ENCODE peak calls at places on chromosomes 1 and 21, in five cellular contexts. D is right cardiac atrium, Z is psoas muscle, B is mucosa of descending colon, R is heart left ventricle. K is an unnamed sample. For H3K4me1, the result is how much of the 10 kb centered on the place peaks cover.

GRCh38 chr21:40625991-40626390 is 221.0 kb downstream of the DSCAM start:
- DNase-seq in D (no peak), Z (no peak), B (no peak), R (no peak), K (no peak)

GRCh38 chr1:211420845-211421454 is 71.0 kb downstream of the RD3 start:
- DNase-seq in D (no peak), Z (no peak), B (no peak), R (no peak), K (no peak)

GRCh38 chr1:237320890-237321289 is 278.9 kb downstream of the RYR2 start:
- DNase-seq in D (no peak), Z (no peak), B (no peak), R (no peak), K (no peak)

GRCh38 chr1:161985301-161985825 is 38.3 kb downstream of the OLFML2B start:
- DNase-seq in D (no peak), Z (no peak), B (no peak), R (no peak), K (no peak)

GRCh38 chr1:218886472-218886871 is 287.2 kb upstream of the LYPLAL1 start:
- DNase-seq in D (peak), Z (peak), B (peak), R (no peak), K (no peak)

GRCh38 chr1:175034775-175035174 is 11.6 kb upstream of the MRPS14 start:
- DNase-seq in D (no peak), Z (no peak), B (no peak), R (no peak), K (no peak)

GRCh38 chr1:37940299-37940947 is 6.4 kb downstream of the INPP5B start:
- DNase-seq in D (no peak), Z (no peak), B (peak), R (no peak), K (no peak)

GRCh38 chr1:40363721-40364120 is 9.8 kb upstream of the SMAP2 start:
- DNase-seq in D (no peak), Z (no peak), B (no peak), R (no peak), K (no peak)

GRCh38 chr21:33070921-33071877 is 1.3 kb downstream of the OLIG1 start:
- DNase-seq in D (no peak), Z (no peak), B (no peak), R (peak), K (no peak)

GRCh38 chr21:36068748-36069398 is 951 bp upstream of the CBR1 start:
- DNase-seq in D (peak), Z (no peak), B (no peak), R (no peak), K (no peak)
- H3K4me1 ChIP-seq in D (under half), Z (under half), B (under half), R (under half), K (under half)

DNA sequence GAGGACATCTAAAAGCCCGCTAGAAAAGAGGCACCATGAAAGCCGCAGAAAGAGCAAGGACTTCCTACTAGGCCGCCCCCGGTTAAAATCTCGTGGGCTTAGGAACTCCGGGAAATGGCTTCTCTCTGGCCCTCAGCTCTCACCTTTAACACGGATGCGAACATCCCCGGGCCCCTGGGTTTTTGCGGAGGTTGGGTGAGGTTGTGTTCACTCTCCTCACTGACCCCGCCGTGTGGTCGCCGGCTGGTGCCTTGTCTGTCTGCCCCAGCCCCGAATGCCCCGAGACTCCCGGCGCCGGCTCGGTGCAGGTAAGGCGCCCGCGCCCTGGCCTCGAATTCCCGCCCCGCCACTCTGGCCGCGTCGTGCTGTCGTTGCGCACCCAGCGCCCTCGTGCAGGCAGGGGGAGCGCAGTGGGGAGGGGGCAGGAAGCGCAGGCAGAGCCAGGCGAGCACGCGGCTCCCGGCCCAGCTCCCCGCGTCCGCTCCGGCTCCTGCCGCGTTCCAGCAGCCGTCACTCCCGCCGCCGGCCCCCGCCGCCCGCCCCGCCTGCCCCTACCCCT is at the start of gene SHISAL2A:
- DNase-seq in D (peak), Z (peak), B (peak), R (peak), K (no peak)
- H3K4me3 ChIP-seq in D (peak), Z (peak), B (no peak), R (peak), K (peak)

GRCh38 chr21:15054089-15054488 is 10.7 kb downstream of the NRIP1 start:
- DNase-seq in D (peak), Z (no peak), B (peak), R (no peak), K (no peak)

GRCh38 chr21:15051652-15052554 is 12.9 kb downstream of the NRIP1 start:
- DNase-seq in D (no peak), Z (no peak), B (peak), R (no peak), K (no peak)

GRCh38 chr21:15050588-15051377 is 14.0 kb downstream of the NRIP1 start:
- DNase-seq in D (no peak), Z (no peak), B (peak), R (no peak), K (no peak)

GRCh38 chr21:15054606-15055239 is 10.1 kb downstream of the NRIP1 start:
- DNase-seq in D (no peak), Z (no peak), B (no peak), R (no peak), K (no peak)

DNA sequence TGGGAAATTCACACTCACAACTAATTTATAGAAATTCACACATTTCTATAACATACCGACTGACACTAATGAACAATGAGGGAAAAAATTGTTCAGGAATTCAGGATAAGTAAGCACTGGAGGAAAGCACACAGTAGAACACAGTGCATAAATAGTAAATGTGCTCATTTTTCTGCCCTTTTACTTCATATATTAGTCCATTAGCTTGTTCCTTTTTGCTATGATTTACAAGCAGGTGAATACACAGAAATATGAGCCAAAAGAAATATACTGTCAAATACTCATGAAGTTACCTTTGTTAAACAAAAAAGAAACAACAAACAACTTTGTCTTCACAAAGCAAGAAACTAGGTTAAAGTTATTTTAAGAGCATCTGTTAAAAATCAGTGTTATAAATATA is 11.3 kb downstream of the NRIP1 start:
- DNase-seq in D (no peak), Z (no peak), B (no peak), R (no peak), K (no peak)
- H3K4me1 ChIP-seq in D (under half), Z (half or more), B (half or more), R (under half), K (under half)

GRCh38 chr1:47681735-47682134 is 243.9 kb downstream of the FOXD2 start:
- DNase-seq in D (no peak), Z (no peak), B (no peak), R (no peak), K (no peak)

GRCh38 chr1:47682198-47682597 is 244.4 kb downstream of the FOXD2 start:
- DNase-seq in D (no peak), Z (no peak), B (no peak), R (no peak), K (no peak)

GRCh38 chr1:47684518-47684917 is 246.7 kb downstream of the FOXD2 start:
- DNase-seq in D (no peak), Z (no peak), B (no peak), R (no peak), K (no peak)

GRCh38 chr1:47683402-47683801 is 245.6 kb downstream of the FOXD2 start:
- DNase-seq in D (no peak), Z (no peak), B (no peak), R (no peak), K (no peak)

DNA sequence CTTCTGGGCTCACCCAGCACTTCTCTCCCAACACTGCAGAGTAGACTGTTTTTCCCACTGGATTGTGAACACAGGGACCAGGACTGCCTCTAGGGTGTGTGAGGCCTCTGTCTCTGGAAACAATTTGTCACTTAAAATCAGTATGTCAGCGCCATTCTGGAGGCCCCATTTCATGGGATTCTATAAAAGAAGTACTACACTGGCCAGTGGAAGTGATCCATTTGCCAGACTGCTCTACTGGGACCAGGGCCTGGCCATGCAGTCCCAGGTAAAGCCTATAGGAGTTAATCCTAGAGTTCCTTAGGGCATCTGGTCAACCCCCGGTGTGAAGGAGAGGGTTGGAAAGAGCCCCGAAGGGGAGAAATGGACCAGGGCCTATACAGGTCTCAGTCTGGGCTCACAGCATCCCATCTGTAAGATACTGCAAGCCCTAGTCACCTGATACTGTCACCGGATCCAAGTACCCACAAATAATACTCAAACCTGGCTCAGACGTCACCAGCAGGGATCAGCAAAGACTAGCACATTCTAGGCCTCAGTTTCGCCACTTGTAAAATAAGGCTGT is 245.0 kb downstream of the FOXD2 start:
- DNase-seq in D (no peak), Z (no peak), B (no peak), R (no peak), K (no peak)
- H3K4me3 ChIP-seq in D (no peak), Z (no peak), B (no peak), R (no peak), K (no peak)

GRCh38 chr1:109881906-109882287 is 28.8 kb upstream of the CSF1 start:
- DNase-seq in D (no peak), Z (no peak), B (no peak), R (no peak), K (no peak)
- H3K4me1 ChIP-seq in D (under half), Z (under half), B (under half), R (under half), K (under half)

GRCh38 chr1:172612478-172612877 is 46.4 kb upstream of the FASLG start:
- DNase-seq in D (no peak), Z (no peak), B (no peak), R (no peak), K (no peak)
- H3K4me3 ChIP-seq in D (no peak), Z (no peak), B (no peak), R (no peak), K (no peak)

GRCh38 chr1:192010406-192010805 is 147.9 kb upstream of the RGS18 start:
- DNase-seq in D (no peak), Z (no peak), B (no peak), R (no peak), K (no peak)
- H3K4me1 ChIP-seq in D (under half), Z (under half), B (under half), R (under half), K (under half)

DNA sequence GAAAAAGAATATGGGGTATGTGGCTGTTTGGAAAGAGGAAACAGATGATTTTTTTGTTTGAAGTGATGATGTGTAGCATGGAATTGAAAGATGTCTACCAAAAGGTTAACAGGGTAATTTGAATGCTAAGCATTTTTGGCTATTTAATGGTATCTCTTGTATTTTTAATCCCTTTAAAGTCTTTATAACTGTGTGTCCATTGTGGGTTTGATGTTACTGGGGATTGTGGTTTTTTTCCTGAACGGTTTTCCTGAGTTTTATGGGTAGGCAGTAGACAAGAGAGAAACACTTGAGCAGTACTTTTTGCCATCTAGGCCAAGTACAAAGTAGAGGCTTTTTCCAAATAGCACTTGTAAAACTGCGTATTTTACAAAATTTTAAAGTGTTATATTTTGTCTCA is 63.3 kb downstream of the PRDM2 start:
- DNase-seq in D (no peak), Z (no peak), B (no peak), R (no peak), K (no peak)
- H3K4me3 ChIP-seq in D (no peak), Z (no peak), B (no peak), R (no peak), K (no peak)